ENCODE peak calls at places on chromosomes 7 and 10, in ten cellular contexts. A, P, F, V, L, E, G, Z, B and J are unnamed samples.
A peak's percentile ranks its signal among the peaks of the same experiment; 100 is the strongest.

GRCh38 chr7:144407266-144407931 is 3.9 kb upstream of the NOBOX start:
- DNase-seq in V (peak; percentile 29), A (peak; percentile 93), G (no peak), E (no peak), F (no peak), B (no peak), P (no peak), L (no peak), Z (no peak), J (no peak)

GRCh38 chr10:12221323-12222298 is 25.6 kb downstream of the CDC123 start:
- DNase-seq in A (peak; percentile 73), F (no peak), P (peak; percentile 37), B (no peak), L (no peak), E (no peak), V (no peak), Z (no peak), G (no peak), J (no peak)

GRCh38 chr10:29377333-29377961 is 88.6 kb downstream of the LYZL1 start:
- DNase-seq in E (peak; percentile 73), G (peak; percentile 31), L (peak; percentile 48), B (no peak), Z (no peak), F (no peak), A (peak; percentile 38), P (peak; percentile 38), V (peak; percentile 31), J (no peak)

GRCh38 chr10:79390551-79391229 is 43.4 kb downstream of the PPIF start:
- DNase-seq in B (no peak), Z (no peak), F (no peak), P (no peak), E (no peak), V (no peak), G (no peak), A (no peak), L (peak; percentile 63), J (no peak)

GRCh38 chr10:103884681-103885139 is 29.3 kb upstream of the SH3PXD2A start:
- DNase-seq in Z (no peak), B (peak; percentile 5), G (no peak), F (peak; percentile 13), E (peak; percentile 82), V (peak; percentile 73), A (peak; percentile 79), L (peak; percentile 43), P (peak; percentile 62), J (peak; percentile 22)

GRCh38 chr7:70520604-70521003 is 611.3 kb upstream of the GALNT17 start:
- DNase-seq in B (no peak), G (peak; percentile 2), F (no peak), V (no peak), A (peak; percentile 48), P (peak; percentile 79), L (no peak), Z (no peak), E (peak; percentile 40), J (no peak)

GRCh38 chr7:103751476-103751875 is 238.0 kb downstream of the RELN start:
- DNase-seq in E (no peak), L (no peak), Z (no peak), B (no peak), G (no peak), F (no peak), V (no peak), A (no peak), P (no peak), J (peak; percentile 28)

GRCh38 chr7:112782498-112782897 is 7.7 kb downstream of the TMEM168 start:
- DNase-seq in A (peak; percentile 89), F (no peak), B (no peak), L (no peak), V (no peak), P (no peak), G (no peak), E (no peak), Z (no peak), J (no peak)

GRCh38 chr10:117656385-117657367 is 114.1 kb downstream of the EMX2 start:
- DNase-seq in F (no peak), Z (no peak), E (no peak), B (no peak), G (no peak), V (no peak), A (no peak), P (no peak), L (no peak), J (no peak)

GRCh38 chr7:37901890-37902524 is 14.6 kb downstream of the SFRP4 start:
- DNase-seq in L (no peak), A (no peak), V (no peak), F (no peak), G (no peak), B (no peak), Z (no peak), P (peak; percentile 64), E (peak; percentile 50), J (no peak)